ENCODE peak calls at places on chromosomes 6 and 20, in seven cellular contexts. Z is left ventricle myocardium superior; J is stimulated activated CD8-positive, alpha-beta memory T cell treated with anti-CD3 and anti-CD28 coated beads, Interleukin-15, amount 100 ng/mL, for 1 hour; Y is GM23248; I is NCI-H345; B is stromal cell of bone marrow; M is AG09319. F is an unnamed sample.

GRCh38 chr20:7108929-7109328 is 341.4 kb downstream of the BMP2 start:
- DNase-seq in Z (no peak), J (no peak), M (no peak), Y (no peak), B (no peak), I (no peak), F (no peak)

GRCh38 chr20:672975-673604 is 2.5 kb downstream of the SCRT2 start:
- DNase-seq in I (no peak), M (no peak), Z (no peak), B (no peak), J (no peak), Y (no peak), F (no peak)

GRCh38 chr6:154167163-154167562 is 128.1 kb downstream of the OPRM1 start:
- DNase-seq in Y (no peak), I (no peak), Z (no peak), M (no peak), J (no peak), B (no peak), F (no peak)

GRCh38 chr6:170117111-170117972 is 173.5 kb downstream of the DLL1 start:
- DNase-seq in B (no peak), I (no peak), M (no peak), J (no peak), Y (no peak), Z (no peak), F (no peak)

GRCh38 chr6:112214749-112215269 is 39.6 kb downstream of the LAMA4 start:
- DNase-seq in Z (no peak), J (no peak), M (no peak), Y (no peak), B (no peak), I (peak; percentile 65), F (no peak)

GRCh38 chr6:18501313-18502013 is 114.3 kb downstream of the RNF144B start:
- DNase-seq in Y (peak; percentile 70), B (no peak), Z (peak; percentile 61), J (no peak), M (peak; percentile 45), I (no peak), F (no peak)

GRCh38 chr20:34815636-34816035 is 9.8 kb downstream of the NCOA6 start:
- DNase-seq in B (no peak), Y (peak; percentile 38), M (no peak), J (no peak), Z (no peak), I (no peak), F (no peak)

GRCh38 chr6:44245391-44245911 is 1.4 kb upstream of the HSP90AB1 start:
- DNase-seq in J (no peak), M (no peak), B (no peak), Z (peak; percentile 27), Y (no peak), I (no peak), F (no peak)

GRCh38 chr6:121339639-121340226 is 5.5 kb upstream of the TBC1D32 start:
- DNase-seq in I (no peak), M (no peak), B (no peak), Z (no peak), J (no peak), Y (no peak), F (no peak)

GRCh38 chr20:19742974-19743649 is 14.9 kb upstream of the RIN2 start:
- DNase-seq in I (no peak), Y (no peak), Z (no peak), M (no peak), J (no peak), B (no peak), F (no peak)

GRCh38 chr6:126625019-126625418 is 285.1 kb downstream of the CENPW start:
- DNase-seq in Y (peak; percentile 55), J (no peak), Z (no peak), I (no peak), M (no peak), B (no peak), F (no peak)

GRCh38 chr6:33205172-33206026 is 944 bp downstream of the HSD17B8 start:
- DNase-seq in I (no peak), M (no peak), Y (peak; percentile 67), J (no peak), Z (no peak), B (no peak), F (no peak)

GRCh38 chr6:168864541-168865495 is 388.8 kb downstream of the THBS2 start:
- DNase-seq in B (no peak), I (no peak), Y (no peak), J (no peak), M (no peak), Z (no peak), F (no peak)

GRCh38 chr20:8530022-8530421 is 398.0 kb downstream of the PLCB1 start:
- DNase-seq in Y (peak; percentile 13), M (no peak), J (no peak), I (no peak), B (no peak), Z (no peak), F (no peak)